ENCODE peak calls at places on chromosomes 13 and 19, in ten cellular contexts. Q is COR-L47, P is HEK293T, K is renal cortical epithelial cell, X is KG1, U is AG09309, Z is astrocyte, L is H1, B is right lobe of liver, Y is AML-193. D is an unnamed sample.

GRCh38 chr19:34481861-34482379 is 362 bp downstream of the WTIP start:
- DNase-seq in L (no peak), B (peak; percentile 44), Y (no peak), Q (no peak), Z (no peak), P (peak; percentile 48), U (peak; percentile 13), X (no peak), K (no peak), D (no peak)

GRCh38 chr13:31639443-31640163 is 99.7 kb upstream of the RXFP2 start:
- DNase-seq in L (no peak), P (no peak), X (no peak), B (no peak), K (no peak), Z (no peak), Q (no peak), Y (no peak), U (no peak), D (no peak)

GRCh38 chr13:99949657-99950413 is 21.7 kb downstream of the ZIC5 start:
- DNase-seq in X (no peak), Q (no peak), K (no peak), B (no peak), P (peak; percentile 42), L (no peak), Y (no peak), Z (no peak), U (no peak), D (no peak)

GRCh38 chr13:30520571-30520970 is 54.8 kb upstream of the HMGB1 start:
- DNase-seq in K (peak; percentile 57), B (no peak), L (no peak), U (peak; percentile 57), X (no peak), Z (peak; percentile 67), Q (no peak), Y (no peak), P (no peak), D (no peak)

GRCh38 chr19:14979498-14980255 is at the start of gene SLC1A6:
- DNase-seq in B (no peak), X (no peak), Y (no peak), L (no peak), Z (no peak), P (peak; percentile 26), U (no peak), K (no peak), Q (no peak), D (no peak)

GRCh38 chr19:48152552-48152951 is 17.6 kb downstream of the LIG1 start:
- DNase-seq in X (peak; percentile 30), L (no peak), Z (peak; percentile 13), K (peak; percentile 45), Q (peak; percentile 13), P (peak; percentile 65), B (no peak), U (peak; percentile 14), Y (peak; percentile 29), D (peak; percentile 59)

GRCh38 chr13:76161143-76161542 is 525.0 kb downstream of the LMO7 start:
- DNase-seq in L (no peak), Z (no peak), X (no peak), Y (no peak), K (no peak), Q (no peak), B (no peak), P (no peak), U (no peak), D (no peak)

GRCh38 chr13:83024226-83024625 is 858.0 kb downstream of the SLITRK1 start:
- DNase-seq in Z (no peak), Q (no peak), U (no peak), L (no peak), P (no peak), B (no peak), Y (no peak), K (no peak), X (no peak), D (no peak)

GRCh38 chr19:34256835-34257558 is 2.6 kb downstream of the GARRE1 start:
- DNase-seq in B (no peak), Z (no peak), Y (no peak), Q (no peak), U (no peak), L (no peak), X (no peak), K (no peak), P (no peak), D (no peak)

GRCh38 chr13:30334663-30335386 is 27.5 kb upstream of the KATNAL1 start:
- DNase-seq in K (no peak), Q (no peak), L (no peak), B (peak; percentile 82), U (no peak), X (no peak), P (peak; percentile 68), Y (peak; percentile 47), Z (no peak), D (no peak)

GRCh38 chr13:43608400-43609137 is 178.2 kb downstream of the ENOX1 start:
- DNase-seq in B (no peak), Q (no peak), K (no peak), Y (no peak), L (no peak), Z (no peak), P (no peak), X (no peak), U (no peak), D (no peak)

GRCh38 chr19:29798783-29799182 is 13.0 kb upstream of the CCNE1 start:
- DNase-seq in Z (peak; percentile 65), Y (no peak), U (no peak), K (no peak), Q (no peak), X (no peak), B (no peak), P (no peak), L (no peak), D (no peak)

D was measured in amniotic stem cell.